ENCODE peak calls at places on chromosomes 4 and X, in four cellular contexts. M is dorsolateral prefrontal cortex, O is prostate gland, D is spleen. W is an unnamed sample.

GRCh38 chr4:150863456-150863855 is 151.6 kb downstream of the LRBA start:
- DNase-seq in O (no peak), M (no peak), D (no peak), W (peak)

GRCh38 chr4:108651068-108651794 is 832 bp downstream of the OSTC start:
- DNase-seq in D (no peak), O (no peak), M (no peak), W (no peak)

GRCh38 chr4:42915484-42915883 is 23.0 kb downstream of the GRXCR1 start:
- DNase-seq in M (no peak), D (no peak), O (no peak), W (no peak)

GRCh38 chr4:30614771-30615170 is 105.4 kb upstream of the PCDH7 start:
- DNase-seq in O (no peak), M (no peak), D (no peak), W (no peak)

GRCh38 chr4:60249784-60250183 is 950.3 kb upstream of the ADGRL3 start:
- DNase-seq in M (no peak), O (no peak), D (no peak), W (no peak)

GRCh38 chr4:153513596-153513995 is 47.4 kb downstream of the TMEM131L start:
- DNase-seq in D (no peak), O (no peak), M (no peak), W (no peak)

GRCh38 chr4:71426381-71427042 is 87.7 kb downstream of the SLC4A4 start:
- DNase-seq in M (no peak), D (no peak), O (no peak), W (no peak)

GRCh38 chr4:185359767-185360446 is 35.8 kb downstream of the LRP2BP start:
- DNase-seq in D (no peak), O (no peak), M (no peak), W (no peak)

GRCh38 chr4:176387571-176387970 is 67.8 kb downstream of the SPCS3 start:
- DNase-seq in O (no peak), D (no peak), M (no peak), W (no peak)

GRCh38 chr4:821631-822030 is 4.3 kb downstream of the CPLX1 start:
- DNase-seq in D (no peak), M (no peak), O (no peak), W (no peak)

GRCh38 chr4:105808459-105809041 is 86.7 kb upstream of the NPNT start:
- DNase-seq in M (no peak), D (no peak), O (peak), W (peak)

GRCh38 chr4:57501715-57502114 is 391.5 kb upstream of the IGFBP7 start:
- DNase-seq in D (no peak), O (no peak), M (no peak), W (no peak)

GRCh38 chr4:7658297-7659204 is 223.8 kb upstream of the PSAPL1 start:
- DNase-seq in D (peak), M (no peak), O (no peak), W (no peak)

GRCh38 chr4:173669460-173670179 is 139.6 kb upstream of the HAND2 start:
- DNase-seq in M (no peak), D (no peak), O (no peak), W (no peak)

GRCh38 chr4:66048861-66049260 is 378.6 kb upstream of the EPHA5 start:
- DNase-seq in D (no peak), M (no peak), O (no peak), W (no peak)

GRCh38 chrX:130539721-130540321 is 138.0 kb downstream of the RBMX2 start:
- DNase-seq in O (peak), D (no peak), M (no peak), W (no peak)

GRCh38 chrX:56231706-56232105 is 450 bp upstream of the KLF8 start:
- DNase-seq in M (no peak), O (no peak), D (no peak), W (no peak)

GRCh38 chrX:64792598-64793337 is 183.5 kb downstream of the ZC4H2 start:
- DNase-seq in M (no peak), O (no peak), D (no peak), W (no peak)

GRCh38 chr4:4651811-4652609 is 110.2 kb upstream of the STX18 start:
- DNase-seq in M (no peak), O (no peak), D (no peak), W (no peak)

GRCh38 chr4:98851806-98852205 is 77.1 kb downstream of the EIF4E start:
- DNase-seq in D (no peak), O (no peak), M (no peak), W (no peak)

GRCh38 chrX:29902004-29902403 is 313.4 kb upstream of the MAGEB2 start:
- DNase-seq in D (no peak), O (no peak), M (no peak), W (no peak)

DNA sequence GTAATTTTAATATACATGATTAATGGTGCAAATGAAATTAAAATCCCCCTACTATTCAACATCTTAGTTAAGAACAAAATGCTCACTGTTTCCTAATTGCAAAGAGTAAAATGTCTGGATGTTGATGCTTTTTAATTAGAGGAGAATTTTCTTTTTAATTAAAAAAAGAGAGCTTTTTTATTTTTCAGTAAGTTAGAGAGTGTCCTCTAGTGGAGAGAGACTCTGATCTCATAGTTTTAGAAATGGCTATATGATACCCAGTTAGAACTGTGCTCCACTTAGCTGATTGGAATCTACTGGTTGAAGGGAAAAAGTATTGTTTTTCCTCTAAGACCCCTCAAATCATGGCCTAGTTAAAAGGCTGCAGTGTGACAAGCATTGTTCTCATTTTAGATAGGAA is 312.0 kb upstream of the MAGEB2 start:
- DNase-seq in O (no peak), M (no peak), D (no peak), W (no peak)
- TF ChIP-seq CTCF in O (no peak), M (peak), D (no peak), W (peak)

DNA sequence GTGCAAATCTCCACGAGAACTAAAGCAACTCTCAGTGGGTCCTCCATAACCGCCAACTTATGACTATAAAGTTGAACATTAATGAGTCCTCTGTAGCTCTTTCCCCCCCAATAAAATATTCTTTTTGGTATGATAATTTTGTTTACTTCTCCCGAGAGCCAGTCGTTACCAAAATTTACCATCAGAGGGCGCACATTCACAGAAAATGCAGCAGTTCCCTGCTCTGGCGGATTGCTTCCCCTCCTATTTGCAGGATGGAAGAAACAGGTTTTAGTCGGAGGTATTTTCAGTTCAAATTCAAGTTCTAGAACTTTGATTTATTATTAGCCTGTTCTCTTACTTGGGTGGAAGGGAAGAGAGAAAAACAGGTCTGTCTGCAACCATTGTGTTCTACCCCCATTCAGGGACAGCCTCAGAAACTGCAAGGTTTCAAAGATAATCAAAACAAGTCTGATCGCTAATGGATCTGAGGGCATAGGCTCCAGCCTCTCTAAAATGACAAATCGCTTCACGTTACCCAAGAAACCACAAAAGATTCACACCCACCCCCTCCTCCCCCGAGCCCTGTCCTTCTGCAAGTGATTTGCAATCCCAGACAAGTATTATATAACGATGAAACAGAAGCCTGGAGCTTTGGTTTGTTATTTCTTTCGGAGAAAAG is 263.7 kb upstream of the RPS6KA3 start:
- DNase-seq in O (peak), D (no peak), M (no peak), W (peak)
- H3K4me3 ChIP-seq in O (no peak), D (no peak), M (peak), W (no peak)

GRCh38 chrX:48645669-48646068 is 37.9 kb upstream of the WAS start:
- DNase-seq in D (no peak), O (no peak), M (no peak), W (no peak)

GRCh38 chrX:48649109-48649508 is 34.5 kb upstream of the WAS start:
- DNase-seq in D (no peak), O (no peak), M (no peak), W (no peak)

GRCh38 chrX:48648299-48648698 is 35.3 kb upstream of the WAS start:
- DNase-seq in D (peak), O (no peak), M (no peak), W (peak)
- TF ChIP-seq CTCF in D (peak), O (no peak), M (peak), W (no peak)

GRCh38 chrX:22296871-22297270 is 24.2 kb downstream of the CBLL2 start:
- DNase-seq in O (no peak), D (no peak), M (no peak), W (no peak)

DNA sequence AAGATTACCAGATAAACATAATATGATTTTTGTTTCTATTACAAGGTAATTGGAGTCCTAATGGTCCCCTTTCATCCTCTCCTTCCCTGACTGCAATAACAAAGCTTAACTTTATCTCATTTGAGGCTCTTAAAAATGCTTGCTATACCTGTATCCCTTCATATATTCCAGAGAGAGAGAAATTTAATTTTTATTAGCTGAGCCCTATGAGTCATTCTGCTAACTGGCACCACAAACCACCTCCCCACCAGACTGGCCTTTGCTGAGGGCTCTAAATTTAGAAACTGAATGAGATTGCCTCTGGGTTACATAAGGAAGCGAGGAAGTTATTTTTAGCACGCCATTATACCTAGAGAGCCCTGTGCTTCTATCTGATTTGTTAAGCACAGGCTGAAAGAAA is 27.4 kb downstream of the CBLL2 start:
- DNase-seq in D (no peak), M (no peak), O (peak), W (no peak)
- H3K4me3 ChIP-seq in D (no peak), M (peak), O (no peak), W (no peak)

DNA sequence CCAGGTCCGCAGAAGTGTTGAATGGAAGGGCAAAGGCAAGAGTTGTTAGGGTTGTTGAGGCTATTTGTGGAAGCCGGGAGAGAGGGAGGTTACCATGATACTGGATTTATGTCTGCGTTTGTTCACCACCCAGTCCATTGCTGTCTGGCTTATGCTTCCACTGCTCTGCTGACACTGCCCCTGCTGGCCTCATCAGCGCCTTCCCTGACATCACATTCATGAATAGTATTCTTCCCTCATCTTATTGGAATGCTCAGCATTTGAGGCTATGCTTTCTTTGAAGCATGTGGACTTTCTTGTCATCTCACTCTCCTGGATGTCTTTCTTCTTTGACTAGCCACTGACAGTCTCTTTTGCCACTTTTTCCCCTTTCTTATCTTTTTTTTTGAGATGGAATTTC is 10.3 kb downstream of the GNL3L start:
- DNase-seq in D (no peak), O (no peak), M (no peak), W (peak)
- TF ChIP-seq CTCF in D (no peak), O (no peak), M (no peak), W (no peak)

W was measured in Caco-2.